ENCODE peak calls at places on chromosome X, in five cellular contexts. One of them, this sample, is unnamed.

GRCh38 chrX:129932137-129932791 is 26.3 kb downstream of the UTP14A start:
- DNase-seq in endothelial cell of umbilical vein: peak; percentile 72
- DNase-seq in body of pancreas: peak; percentile 89
- DNase-seq in spleen: peak; percentile 97
- DNase-seq in suprapubic skin: peak; percentile 92
- DNase-seq in this sample: no peak

GRCh38 chrX:129262912-129263311 is 260.4 kb downstream of the SMARCA1 start:
- DNase-seq in endothelial cell of umbilical vein: no peak
- DNase-seq in body of pancreas: no peak
- DNase-seq in spleen: no peak
- DNase-seq in suprapubic skin: no peak
- DNase-seq in this sample: no peak

GRCh38 chrX:63050225-63050624 is 300.9 kb downstream of the SPIN4 start:
- DNase-seq in endothelial cell of umbilical vein: no peak
- DNase-seq in body of pancreas: no peak
- DNase-seq in spleen: no peak
- DNase-seq in suprapubic skin: no peak
- DNase-seq in this sample: no peak

GRCh38 chrX:114152130-114152529 is 431.8 kb upstream of the HTR2C start:
- DNase-seq in endothelial cell of umbilical vein: peak; percentile 59
- DNase-seq in body of pancreas: no peak
- DNase-seq in spleen: no peak
- DNase-seq in suprapubic skin: no peak
- DNase-seq in this sample: no peak

GRCh38 chrX:12919620-12920019 is 13.2 kb downstream of the TLR8 start:
- DNase-seq in endothelial cell of umbilical vein: no peak
- DNase-seq in body of pancreas: no peak
- DNase-seq in spleen: no peak
- DNase-seq in suprapubic skin: no peak
- DNase-seq in this sample: no peak

GRCh38 chrX:141405878-141406492 is 163.7 kb upstream of the SPANXC start:
- DNase-seq in endothelial cell of umbilical vein: no peak
- DNase-seq in body of pancreas: no peak
- DNase-seq in spleen: no peak
- DNase-seq in suprapubic skin: no peak
- DNase-seq in this sample: no peak

GRCh38 chrX:31658360-31658759 is 586.5 kb upstream of the FTHL17 start:
- DNase-seq in endothelial cell of umbilical vein: peak; percentile 28
- DNase-seq in body of pancreas: no peak
- DNase-seq in spleen: no peak
- DNase-seq in suprapubic skin: no peak
- DNase-seq in this sample: no peak

GRCh38 chrX:48890296-48890925 is 7.2 kb downstream of the TIMM17B start:
- DNase-seq in endothelial cell of umbilical vein: no peak
- DNase-seq in body of pancreas: no peak
- DNase-seq in spleen: no peak
- DNase-seq in suprapubic skin: peak; percentile 62
- DNase-seq in this sample: no peak

GRCh38 chrX:57596109-57596870 is 4.5 kb downstream of the ZXDB start:
- DNase-seq in endothelial cell of umbilical vein: peak; percentile 8
- DNase-seq in body of pancreas: no peak
- DNase-seq in spleen: no peak
- DNase-seq in suprapubic skin: no peak
- DNase-seq in this sample: no peak

GRCh38 chrX:106999002-106999975 is 723 bp downstream of the MORC4 start:
- DNase-seq in endothelial cell of umbilical vein: peak; percentile 54
- DNase-seq in body of pancreas: peak; percentile 59
- DNase-seq in spleen: peak; percentile 77
- DNase-seq in suprapubic skin: peak; percentile 71
- DNase-seq in this sample: no peak

GRCh38 chrX:2578864-2579263 is 78.1 kb upstream of the DHRSX start:
- DNase-seq in endothelial cell of umbilical vein: no peak
- DNase-seq in body of pancreas: no peak
- DNase-seq in spleen: no peak
- DNase-seq in suprapubic skin: no peak
- DNase-seq in this sample: no peak

GRCh38 chrX:16033336-16033735 is 90.0 kb upstream of the GRPR start:
- DNase-seq in endothelial cell of umbilical vein: no peak
- DNase-seq in body of pancreas: no peak
- DNase-seq in spleen: no peak
- DNase-seq in suprapubic skin: no peak
- DNase-seq in this sample: no peak

GRCh38 chrX:13254076-13254785 is 65.6 kb downstream of the ATXN3L start:
- DNase-seq in endothelial cell of umbilical vein: peak; percentile 27
- DNase-seq in body of pancreas: peak; percentile 53
- DNase-seq in spleen: peak; percentile 80
- DNase-seq in suprapubic skin: no peak
- DNase-seq in this sample: no peak

GRCh38 chrX:54529166-54529558 is 857 bp upstream of the GNL3L start:
- DNase-seq in endothelial cell of umbilical vein: no peak
- DNase-seq in body of pancreas: no peak
- DNase-seq in spleen: no peak
- DNase-seq in suprapubic skin: no peak
- DNase-seq in this sample: no peak

GRCh38 chrX:54529559-54530357 is at the start of gene GNL3L:
- DNase-seq in endothelial cell of umbilical vein: peak; percentile 78
- DNase-seq in body of pancreas: peak; percentile 91
- DNase-seq in spleen: peak; percentile 94
- DNase-seq in suprapubic skin: peak; percentile 90
- DNase-seq in this sample: peak; percentile 92

GRCh38 chrX:54534271-54534670 is 4.3 kb downstream of the GNL3L start:
- DNase-seq in endothelial cell of umbilical vein: no peak
- DNase-seq in body of pancreas: no peak
- DNase-seq in spleen: no peak
- DNase-seq in suprapubic skin: no peak
- DNase-seq in this sample: no peak

DNA sequence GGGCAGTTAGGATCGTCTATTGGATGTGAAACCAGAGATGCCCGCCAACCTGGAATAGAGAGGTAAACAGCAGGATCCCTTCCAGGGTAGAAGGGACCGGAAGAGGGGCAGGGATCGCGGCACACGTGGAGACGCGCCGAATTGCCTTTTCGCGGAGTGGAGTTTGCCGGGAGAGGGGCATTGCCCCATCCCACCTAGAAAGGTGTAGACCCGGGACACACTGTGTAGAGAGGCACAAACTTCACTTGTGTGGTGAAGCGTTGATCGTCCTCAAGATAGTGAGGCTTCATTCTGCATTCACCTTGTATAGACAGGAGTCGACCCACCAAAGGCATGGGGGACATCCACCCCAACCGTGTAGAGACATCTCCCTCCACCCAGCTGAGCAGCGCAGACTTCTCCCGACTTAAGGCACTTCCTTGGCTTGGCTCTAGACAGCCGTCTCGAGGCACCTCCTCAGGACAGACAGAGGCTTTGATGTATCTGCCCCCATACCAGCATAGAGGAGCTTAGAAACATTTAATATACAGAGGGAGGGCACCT is 410 bp downstream of the GNL3L start:
- DNase-seq in endothelial cell of umbilical vein: no peak
- DNase-seq in body of pancreas: no peak
- DNase-seq in spleen: no peak
- DNase-seq in suprapubic skin: no peak
- DNase-seq in this sample: no peak
- TF ChIP-seq POLR2A in endothelial cell of umbilical vein: no peak
- TF ChIP-seq POLR2A in body of pancreas: no peak
- TF ChIP-seq POLR2A in spleen: no peak
- TF ChIP-seq POLR2A in suprapubic skin: no peak
- TF ChIP-seq POLR2A in this sample: no peak

GRCh38 chrX:1464282-1465131 is 11.8 kb upstream of the ASMTL start:
- DNase-seq in endothelial cell of umbilical vein: no peak
- DNase-seq in body of pancreas: no peak
- DNase-seq in spleen: peak; percentile 71
- DNase-seq in suprapubic skin: no peak
- DNase-seq in this sample: peak; percentile 52

GRCh38 chrX:1466971-1467561 is 14.4 kb upstream of the ASMTL start:
- DNase-seq in endothelial cell of umbilical vein: no peak
- DNase-seq in body of pancreas: no peak
- DNase-seq in spleen: peak; percentile 87
- DNase-seq in suprapubic skin: no peak
- DNase-seq in this sample: peak; percentile 58

GRCh38 chrX:1468250-1468772 is 15.6 kb upstream of the ASMTL start:
- DNase-seq in endothelial cell of umbilical vein: no peak
- DNase-seq in body of pancreas: no peak
- DNase-seq in spleen: peak; percentile 90
- DNase-seq in suprapubic skin: no peak
- DNase-seq in this sample: no peak

GRCh38 chrX:1465261-1466231 is 12.8 kb upstream of the ASMTL start:
- DNase-seq in endothelial cell of umbilical vein: no peak
- DNase-seq in body of pancreas: no peak
- DNase-seq in spleen: peak; percentile 75
- DNase-seq in suprapubic skin: no peak
- DNase-seq in this sample: peak; percentile 62

DNA sequence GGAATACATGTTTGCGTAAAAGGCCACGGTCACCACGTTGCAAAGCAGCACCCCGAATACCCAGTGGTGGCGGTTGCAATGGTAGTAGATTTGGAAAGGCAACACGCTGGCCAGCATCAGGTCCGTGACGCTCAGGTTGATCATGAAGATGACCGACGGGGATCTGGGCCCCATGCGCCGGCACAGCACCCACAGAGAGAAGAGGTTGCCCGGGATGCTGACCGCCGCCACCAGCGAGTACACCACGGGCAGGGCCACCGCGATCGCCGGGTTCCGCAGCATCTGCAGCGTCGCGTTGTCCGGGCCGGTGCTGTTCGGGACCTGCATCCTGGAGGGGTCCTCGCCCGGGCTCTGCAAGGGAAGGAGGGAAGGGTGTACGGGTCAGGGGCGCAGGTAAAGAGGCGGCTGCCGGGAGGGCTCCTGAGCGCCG is 13.5 kb upstream of the ASMTL start:
- DNase-seq in endothelial cell of umbilical vein: no peak
- DNase-seq in body of pancreas: no peak
- DNase-seq in spleen: peak; percentile 84
- DNase-seq in suprapubic skin: peak; percentile 48
- DNase-seq in this sample: peak; percentile 52
- H3K4me3 ChIP-seq in endothelial cell of umbilical vein: no peak overlapping the region
- H3K4me3 ChIP-seq in body of pancreas: no peak overlapping the region
- H3K4me3 ChIP-seq in spleen: no peak overlapping the region
- H3K4me3 ChIP-seq in suprapubic skin: no peak overlapping the region
- H3K4me3 ChIP-seq in this sample: no peak overlapping the region

GRCh38 chrX:69551421-69552009 is 47.4 kb downstream of the NALF2 start:
- DNase-seq in endothelial cell of umbilical vein: no peak
- DNase-seq in body of pancreas: no peak
- DNase-seq in spleen: no peak
- DNase-seq in suprapubic skin: no peak
- DNase-seq in this sample: no peak

GRCh38 chrX:69552512-69552911 is 48.4 kb downstream of the NALF2 start:
- DNase-seq in endothelial cell of umbilical vein: no peak
- DNase-seq in body of pancreas: no peak
- DNase-seq in spleen: no peak
- DNase-seq in suprapubic skin: no peak
- DNase-seq in this sample: no peak

GRCh38 chrX:69555396-69556023 is 51.4 kb downstream of the NALF2 start:
- DNase-seq in endothelial cell of umbilical vein: no peak
- DNase-seq in body of pancreas: no peak
- DNase-seq in spleen: no peak
- DNase-seq in suprapubic skin: no peak
- DNase-seq in this sample: no peak

GRCh38 chrX:69556094-69557011 is 52.2 kb downstream of the NALF2 start:
- DNase-seq in endothelial cell of umbilical vein: no peak
- DNase-seq in body of pancreas: peak; percentile 66
- DNase-seq in spleen: no peak
- DNase-seq in suprapubic skin: no peak
- DNase-seq in this sample: no peak
- TF ChIP-seq POLR2A in endothelial cell of umbilical vein: no peak
- TF ChIP-seq POLR2A in body of pancreas: no peak
- TF ChIP-seq POLR2A in spleen: no peak
- TF ChIP-seq POLR2A in suprapubic skin: no peak
- TF ChIP-seq POLR2A in this sample: no peak

DNA sequence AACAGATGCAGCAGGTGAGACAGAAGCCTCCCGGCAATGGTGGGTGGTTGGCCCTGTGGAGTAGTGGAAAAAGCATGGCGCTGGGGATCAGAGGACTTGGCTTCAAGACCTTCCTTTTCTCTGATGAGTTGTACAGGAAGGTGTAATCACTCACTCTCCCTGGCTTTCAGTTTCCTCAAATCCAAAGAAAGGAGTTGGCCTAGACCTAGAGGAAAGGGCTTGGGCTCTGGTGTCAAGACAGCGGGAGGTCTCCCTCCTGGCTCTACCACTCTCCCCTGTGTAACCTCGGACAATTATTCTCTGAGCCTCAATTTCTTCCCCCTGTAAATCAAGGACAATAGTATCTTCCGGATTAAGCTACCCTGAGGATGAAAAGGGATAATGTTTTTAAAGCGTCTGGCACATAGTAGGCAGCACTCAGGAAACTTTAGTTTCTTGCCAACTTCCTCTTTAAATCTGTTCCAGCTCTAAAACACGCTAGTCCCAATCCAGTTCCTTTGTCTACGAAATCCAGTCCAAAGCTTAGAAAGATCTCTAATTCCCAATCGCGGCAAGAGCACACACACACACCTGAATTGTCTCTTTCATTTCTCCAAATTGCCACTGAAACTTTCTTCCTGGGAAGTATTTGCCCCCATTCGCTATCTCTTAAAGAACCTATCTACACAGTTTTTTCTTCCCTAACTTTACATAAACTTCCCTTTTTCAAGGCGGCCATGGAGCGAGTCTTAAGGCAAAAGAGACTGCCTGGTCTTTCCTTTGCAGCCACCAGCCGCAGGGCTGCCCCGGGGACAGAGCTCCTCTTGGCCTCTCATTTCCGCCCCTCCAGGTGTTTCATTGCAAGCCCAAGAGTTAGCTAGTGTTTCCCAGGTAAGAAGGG is 29.9 kb upstream of the GPC4 start:
- DNase-seq in endothelial cell of umbilical vein: no peak
- DNase-seq in body of pancreas: peak; percentile 28
- DNase-seq in spleen: no peak
- DNase-seq in suprapubic skin: no peak
- DNase-seq in this sample: no peak
- H3K4me3 ChIP-seq in endothelial cell of umbilical vein: no peak overlapping the region
- H3K4me3 ChIP-seq in body of pancreas: no peak overlapping the region
- H3K4me3 ChIP-seq in spleen: no peak overlapping the region
- H3K4me3 ChIP-seq in suprapubic skin: peak overlapping the region; percentile 34
- H3K4me3 ChIP-seq in this sample: peak overlapping the region; percentile 22

GRCh38 chrX:18828832-18829404 is 121.5 kb downstream of the PPEF1 start:
- DNase-seq in endothelial cell of umbilical vein: no peak
- DNase-seq in body of pancreas: no peak
- DNase-seq in spleen: no peak
- DNase-seq in suprapubic skin: no peak
- DNase-seq in this sample: no peak

GRCh38 chrX:18833071-18833731 is 125.8 kb downstream of the PPEF1 start:
- DNase-seq in endothelial cell of umbilical vein: no peak
- DNase-seq in body of pancreas: peak; percentile 19
- DNase-seq in spleen: no peak
- DNase-seq in suprapubic skin: no peak
- DNase-seq in this sample: no peak
- TF ChIP-seq POLR2A in endothelial cell of umbilical vein: no peak
- TF ChIP-seq POLR2A in body of pancreas: no peak
- TF ChIP-seq POLR2A in spleen: no peak
- TF ChIP-seq POLR2A in suprapubic skin: no peak
- TF ChIP-seq POLR2A in this sample: no peak

DNA sequence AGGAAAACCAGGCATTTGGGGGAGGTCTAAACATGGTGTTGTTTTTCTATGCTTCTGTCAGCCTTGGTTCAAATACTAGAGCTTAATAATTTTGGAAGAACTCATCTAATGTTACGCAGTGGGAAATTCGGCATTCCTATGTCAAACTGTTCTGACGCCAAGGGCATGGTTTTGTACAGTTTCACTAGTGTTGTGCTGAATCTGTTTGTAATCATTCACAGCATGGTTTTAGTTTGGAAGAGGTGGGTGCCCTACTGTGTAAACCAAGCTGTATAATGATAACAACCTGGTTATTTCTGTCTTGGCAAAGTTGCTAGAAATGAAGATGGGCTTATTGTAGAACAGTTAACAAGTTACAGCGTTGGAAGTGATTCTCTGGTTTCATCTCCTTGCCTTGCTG is 5.2 kb downstream of the DDX3X start:
- DNase-seq in endothelial cell of umbilical vein: no peak
- DNase-seq in body of pancreas: no peak
- DNase-seq in spleen: no peak
- DNase-seq in suprapubic skin: no peak
- DNase-seq in this sample: no peak
- H3K4me3 ChIP-seq in endothelial cell of umbilical vein: no peak overlapping the region
- H3K4me3 ChIP-seq in body of pancreas: no peak overlapping the region
- H3K4me3 ChIP-seq in spleen: no peak overlapping the region
- H3K4me3 ChIP-seq in suprapubic skin: peak overlapping the region; percentile 74
- H3K4me3 ChIP-seq in this sample: peak overlapping the region; percentile 10

This sample was measured in vagina.